ENCODE peak calls at places on chromosomes 1 and 21, in four cellular contexts. Z is body of pancreas, Y is vagina, T is mammary epithelial cell. V is an unnamed sample. For H3K36me3, the result is how much of the 10 kb centered on the place peaks cover.

GRCh38 chr1:217180443-217180842 is 450.4 kb downstream of the GPATCH2 start:
- DNase-seq in Z (no peak), Y (no peak), T (no peak), V (no peak)

GRCh38 chr21:26982767-26983166 is 15.9 kb upstream of the ADAMTS5 start:
- DNase-seq in Z (no peak), Y (no peak), T (peak), V (peak)

GRCh38 chr1:231731262-231731661 is 104.7 kb downstream of the DISC1 start:
- DNase-seq in Z (no peak), Y (no peak), T (no peak), V (no peak)

GRCh38 chr1:231355171-231355570 is 17.1 kb downstream of the SPRTN start:
- DNase-seq in Z (no peak), Y (no peak), T (no peak), V (no peak)

GRCh38 chr1:231338270-231339128 is at the start of gene SPRTN:
- DNase-seq in Z (no peak), Y (no peak), T (peak), V (no peak)

GRCh38 chr1:211935448-211935970 is 99.8 kb downstream of the INTS7 start:
- DNase-seq in Z (no peak), Y (no peak), T (no peak), V (no peak)

GRCh38 chr1:185440877-185441276 is 123.8 kb upstream of the IVNS1ABP start:
- DNase-seq in Z (no peak), Y (no peak), T (no peak), V (peak)

GRCh38 chr21:43645987-43646386 is 13.3 kb downstream of the HSF2BP start:
- DNase-seq in Z (no peak), Y (no peak), T (no peak), V (no peak)

GRCh38 chr1:186420923-186421322 is 40.0 kb downstream of the PDC start:
- DNase-seq in Z (no peak), Y (no peak), T (no peak), V (no peak)

GRCh38 chr1:3501856-3502665 is 47.6 kb downstream of the ARHGEF16 start:
- DNase-seq in Z (peak), Y (peak), T (peak), V (no peak)

GRCh38 chr1:205680073-205680851 is at the start of gene SLC45A3:
- DNase-seq in Z (peak), Y (no peak), T (no peak), V (no peak)

GRCh38 chr1:2233997-2234761 is 6.1 kb downstream of the SKI start:
- DNase-seq in Z (peak), Y (no peak), T (peak), V (no peak)

GRCh38 chr1:153563339-153563952 is 2.2 kb downstream of the S100A2 start:
- DNase-seq in Z (no peak), Y (no peak), T (no peak), V (no peak)

GRCh38 chr1:10380594-10381275 is 18.1 kb upstream of the PGD start:
- DNase-seq in Z (no peak), Y (no peak), T (peak), V (peak)

GRCh38 chr21:26007911-26008579 is 162.5 kb downstream of the APP start:
- DNase-seq in Z (no peak), Y (no peak), T (no peak), V (no peak)

GRCh38 chr1:27614625-27615344 is 10.8 kb upstream of the AHDC1 start:
- DNase-seq in Z (no peak), Y (no peak), T (no peak), V (no peak)

GRCh38 chr1:59431566-59432294 is 134.8 kb downstream of the FGGY start:
- DNase-seq in Z (no peak), Y (no peak), T (peak), V (no peak)

GRCh38 chr21:32611471-32611997 is 643 bp downstream of the CFAP298 start:
- DNase-seq in Z (peak), Y (no peak), T (peak), V (no peak)

GRCh38 chr1:44293761-44294315 is 61.2 kb downstream of the ERI3 start:
- DNase-seq in Z (peak), Y (no peak), T (no peak), V (no peak)

GRCh38 chr1:212290608-212291007 is 5.4 kb downstream of the PPP2R5A start:
- DNase-seq in Z (no peak), Y (no peak), T (no peak), V (no peak)

GRCh38 chr1:85604598-85604997 is 24.0 kb downstream of the CCN1 start:
- DNase-seq in Z (no peak), Y (no peak), T (no peak), V (no peak)

GRCh38 chr1:77371396-77371795 is 89.6 kb downstream of the AK5 start:
- DNase-seq in Z (no peak), Y (no peak), T (no peak), V (no peak)

GRCh38 chr1:42930178-42931107 is 28.2 kb downstream of the SLC2A1 start:
- DNase-seq in Z (no peak), Y (peak), T (no peak), V (no peak)

GRCh38 chr1:41313661-41314131 is 47.5 kb upstream of the FOXO6 start:
- DNase-seq in Z (peak), Y (no peak), T (no peak), V (no peak)

GRCh38 chr1:209884665-209885117 is 53.3 kb upstream of the SYT14 start:
- DNase-seq in Z (peak), Y (peak), T (peak), V (peak)

GRCh38 chr1:154865442-154866256 is 4.4 kb downstream of the KCNN3 start:
- DNase-seq in Z (peak), Y (no peak), T (no peak), V (no peak)

GRCh38 chr1:32681999-32682398 is 20.6 kb downstream of the SYNC start:
- DNase-seq in Z (no peak), Y (no peak), T (no peak), V (no peak)

GRCh38 chr1:165871311-165872067 is 44.1 kb downstream of the UCK2 start:
- DNase-seq in Z (peak), Y (no peak), T (peak), V (no peak)

GRCh38 chr1:155729031-155729898 is 40.4 kb downstream of the DAP3 start:
- DNase-seq in Z (peak), Y (no peak), T (peak), V (peak)

GRCh38 chr1:204896023-204896422 is 25.4 kb downstream of the NFASC start:
- DNase-seq in Z (no peak), Y (no peak), T (no peak), V (no peak)

GRCh38 chr1:99685516-99686180 is 39.7 kb downstream of the PALMD start:
- DNase-seq in Z (peak), Y (no peak), T (peak), V (no peak)

GRCh38 chr1:9465640-9466039 is 73.6 kb upstream of the SLC25A33 start:
- DNase-seq in Z (no peak), Y (no peak), T (no peak), V (no peak)

GRCh38 chr1:172513480-172513879 is 19.5 kb upstream of the SUCO start:
- DNase-seq in Z (no peak), Y (no peak), T (peak), V (no peak)

DNA sequence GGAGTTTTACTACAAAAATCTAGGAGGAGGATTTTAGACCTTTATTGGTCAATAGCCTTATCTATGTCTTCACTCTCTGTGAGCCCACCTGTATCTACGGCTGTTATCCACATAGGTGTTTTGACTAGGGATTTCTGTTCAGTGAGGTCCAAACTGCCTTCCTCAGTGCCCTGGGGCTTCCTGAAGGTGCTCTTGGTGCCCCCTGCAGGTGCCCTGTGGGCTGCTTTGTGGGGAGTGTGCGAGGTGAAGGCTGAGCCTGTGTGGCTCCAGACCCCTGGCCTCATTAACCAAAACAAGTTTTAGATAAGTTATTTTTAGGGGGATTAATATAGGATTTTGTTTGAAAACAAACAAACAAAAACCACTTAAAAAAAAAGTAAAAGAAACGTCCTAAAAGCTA is 122.5 kb downstream of the KIF26B start:
- DNase-seq in Z (peak), Y (peak), T (no peak), V (no peak)
- TF ChIP-seq CTCF in Z (peak), Y (no peak), T (no peak), V (peak)

GRCh38 chr1:54037476-54037875 is 15.5 kb downstream of the TMEM59 start:
- DNase-seq in Z (no peak), Y (no peak), T (no peak), V (no peak)
- H3K36me3 ChIP-seq in Z (under half), Y (under half), T (under half), V (under half)

DNA sequence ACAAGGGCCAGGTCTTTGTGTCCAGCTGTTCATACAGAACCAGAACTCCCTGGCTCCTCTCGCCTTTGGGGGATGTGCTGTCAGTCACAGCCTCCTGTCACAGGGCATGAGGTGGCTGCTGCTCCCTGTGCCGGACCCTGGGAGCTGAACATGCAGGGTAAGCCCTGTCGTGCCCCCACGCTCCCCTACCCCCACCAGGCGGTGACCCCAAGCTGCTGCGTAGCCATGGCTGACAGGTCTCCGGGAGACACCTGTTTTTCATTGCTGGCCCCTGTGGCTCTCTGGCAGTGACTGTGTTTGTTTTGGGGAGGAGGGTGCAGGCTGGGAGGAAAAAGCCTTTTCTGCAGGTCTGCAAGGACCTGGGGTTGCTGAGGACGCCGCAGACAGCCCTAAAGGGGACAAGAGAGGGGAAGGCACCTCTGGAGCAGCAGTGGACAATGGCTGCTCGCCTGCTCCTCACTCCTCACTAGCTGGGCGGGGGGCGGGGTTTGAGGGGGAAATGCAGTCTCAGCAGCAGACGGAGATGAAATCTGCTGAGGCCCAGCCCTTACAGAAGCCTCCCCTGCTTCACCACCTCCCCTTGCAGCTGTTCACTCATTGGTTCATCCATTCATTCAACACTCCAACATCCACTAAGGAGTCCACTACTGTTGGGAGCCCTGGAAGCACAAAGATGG is 81.4 kb downstream of the TRABD2B start:
- DNase-seq in Z (no peak), Y (no peak), T (no peak), V (no peak)
- TF ChIP-seq CTCF in Z (no peak), Y (no peak), T (no peak), V (no peak)

GRCh38 chr21:38815060-38815405 is 9.3 kb downstream of the ETS2 start:
- DNase-seq in Z (no peak), Y (no peak), T (peak), V (no peak)
- H3K36me3 ChIP-seq in Z (under half), Y (under half), T (half or more), V (under half)

GRCh38 chr1:225654688-225655508 is 2.0 kb upstream of the ENAH start:
- DNase-seq in Z (no peak), Y (no peak), T (no peak), V (no peak)

GRCh38 chr1:225657462-225657989 is 4.6 kb upstream of the ENAH start:
- DNase-seq in Z (no peak), Y (no peak), T (peak), V (no peak)

GRCh38 chr1:225654277-225654597 is 1.3 kb upstream of the ENAH start:
- DNase-seq in Z (no peak), Y (no peak), T (no peak), V (no peak)

GRCh38 chr1:225653463-225654276 is 747 bp upstream of the ENAH start:
- DNase-seq in Z (peak), Y (no peak), T (peak), V (no peak)

DNA sequence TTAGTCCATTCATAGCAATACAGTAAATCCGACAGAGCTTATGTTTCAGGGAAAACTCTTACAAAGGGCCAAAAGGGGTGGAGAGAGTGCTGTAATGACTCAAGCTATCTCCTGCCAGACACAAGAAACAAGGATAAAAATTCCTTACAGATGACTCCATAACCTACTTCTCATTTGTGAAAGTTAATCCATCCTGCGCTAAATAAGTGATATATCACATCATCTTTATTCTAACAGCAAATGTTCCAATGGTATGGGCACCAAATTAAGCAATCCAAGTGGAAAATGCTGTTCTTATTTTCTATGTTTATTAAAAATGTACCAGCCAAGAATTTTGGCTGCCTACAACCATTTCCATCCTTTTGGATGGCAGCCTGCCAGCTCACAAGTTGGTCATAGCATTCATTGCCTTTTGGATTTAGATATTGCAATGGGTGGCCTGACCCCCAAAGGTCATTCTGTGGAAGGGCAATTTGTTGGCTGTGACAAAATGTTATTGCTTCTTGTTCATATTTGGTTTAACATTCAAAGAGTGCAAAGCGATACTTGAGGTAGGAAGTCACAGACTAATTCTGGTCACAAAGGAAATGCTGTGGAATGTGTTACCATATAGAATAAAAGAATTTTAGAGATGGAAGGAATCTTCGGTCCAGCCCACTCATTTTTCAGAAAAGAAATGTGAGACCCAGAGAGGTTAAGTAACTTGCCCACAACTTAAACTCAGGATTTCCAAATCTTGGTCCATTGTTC is 2.8 kb upstream of the ENAH start:
- DNase-seq in Z (peak), Y (no peak), T (peak), V (peak)
- TF ChIP-seq CTCF in Z (no peak), Y (no peak), T (no peak), V (no peak)

GRCh38 chr1:90856608-90857007 is 139.5 kb upstream of the BARHL2 start:
- DNase-seq in Z (no peak), Y (no peak), T (no peak), V (no peak)
- H3K36me3 ChIP-seq in Z (under half), Y (under half), T (under half), V (under half)

DNA sequence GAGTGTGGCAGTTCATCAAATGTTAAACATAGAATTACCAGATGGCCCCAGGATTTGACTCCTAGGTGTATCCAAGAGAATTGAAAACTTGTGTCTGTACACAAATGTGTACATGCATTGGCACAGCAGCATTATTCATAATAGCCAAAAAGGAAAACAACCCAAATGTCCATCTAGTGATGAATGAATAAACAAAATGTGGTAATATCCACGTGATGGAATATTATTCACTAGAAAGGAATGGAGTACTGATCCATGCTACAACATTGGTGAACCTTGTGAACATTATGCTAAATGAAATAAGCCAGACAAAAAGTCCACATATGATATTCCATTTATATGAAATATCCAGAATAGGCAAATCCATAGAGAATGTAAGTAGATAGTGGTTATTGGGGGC is 77.7 kb downstream of the RAVER2 start:
- DNase-seq in Z (no peak), Y (no peak), T (peak), V (no peak)
- TF ChIP-seq CTCF in Z (no peak), Y (no peak), T (no peak), V (no peak)

GRCh38 chr1:19327301-19327700 is 15.2 kb downstream of the SLC66A1 start:
- DNase-seq in Z (no peak), Y (no peak), T (no peak), V (no peak)

GRCh38 chr1:19327736-19328135 is 15.6 kb downstream of the SLC66A1 start:
- DNase-seq in Z (no peak), Y (no peak), T (no peak), V (no peak)

GRCh38 chr1:19329611-19330010 is 17.5 kb downstream of the SLC66A1 start:
- DNase-seq in Z (no peak), Y (no peak), T (no peak), V (no peak)

GRCh38 chr1:19329188-19329587 is 17.1 kb downstream of the SLC66A1 start:
- DNase-seq in Z (no peak), Y (no peak), T (no peak), V (no peak)

GRCh38 chr1:19328486-19328885 is 16.4 kb downstream of the SLC66A1 start:
- DNase-seq in Z (no peak), Y (no peak), T (no peak), V (no peak)
- H3K36me3 ChIP-seq in Z (under half), Y (under half), T (under half), V (under half)

GRCh38 chr1:152191711-152192110 is 32.3 kb downstream of the HRNR start:
- DNase-seq in Z (no peak), Y (no peak), T (no peak), V (no peak)

GRCh38 chr1:152188673-152189591 is 29.9 kb upstream of the RPTN start:
- DNase-seq in Z (peak), Y (no peak), T (peak), V (peak)

GRCh38 chr1:152190589-152190988 is 31.6 kb upstream of the RPTN start:
- DNase-seq in Z (no peak), Y (no peak), T (peak), V (no peak)

GRCh38 chr1:152191260-152191659 is 32.2 kb upstream of the RPTN start:
- DNase-seq in Z (no peak), Y (no peak), T (peak), V (no peak)

GRCh38 chr1:152189657-152190442 is 30.8 kb upstream of the RPTN start:
- DNase-seq in Z (peak), Y (no peak), T (peak), V (no peak)
- TF ChIP-seq CTCF in Z (peak), Y (peak), T (peak), V (peak)

V was measured in kidney epithelial cell.